ENCODE peak calls at places on chromosomes 5 and 9, in nine cellular contexts. W is tibial artery, J is testis, O is tibial nerve, V is psoas muscle, A is A549, Q is H1, C is left ventricle myocardium inferior, E is HCT116. L is an unnamed sample. For H3K4me1, the result is how much of the 10 kb centered on the place peaks cover.

GRCh38 chr5:91111473-91112238 is 271.5 kb downstream of the ARRDC3 start:
- DNase-seq in W (no peak), E (no peak), C (no peak), O (no peak), A (no peak), Q (no peak), V (no peak), J (no peak), L (no peak)

GRCh38 chr5:68999181-68999580 is 94.6 kb upstream of the SLC30A5 start:
- DNase-seq in A (no peak), W (no peak), J (no peak), Q (no peak), E (no peak), V (no peak), O (no peak), C (no peak), L (no peak)

GRCh38 chr5:76180817-76181805 is 97.9 kb downstream of the SV2C start:
- DNase-seq in A (peak), E (no peak), O (no peak), V (no peak), J (no peak), C (no peak), Q (no peak), W (no peak), L (no peak)

GRCh38 chr5:21391506-21391905 is 1403.5 kb upstream of the CDH18 start:
- DNase-seq in Q (no peak), W (no peak), O (no peak), E (no peak), J (no peak), V (no peak), A (no peak), C (no peak), L (no peak)

GRCh38 chr5:179268966-179269693 is 76.1 kb downstream of the ADAMTS2 start:
- DNase-seq in J (peak), Q (no peak), V (no peak), E (no peak), A (no peak), O (no peak), W (peak), C (no peak), L (peak)

GRCh38 chr5:174760721-174761120 is 36.3 kb downstream of the MSX2 start:
- DNase-seq in A (no peak), J (no peak), W (no peak), V (no peak), E (no peak), Q (no peak), C (no peak), O (no peak), L (no peak)

GRCh38 chr5:151950681-151951080 is 26.0 kb upstream of the GLRA1 start:
- DNase-seq in O (no peak), A (no peak), E (no peak), Q (no peak), W (no peak), C (no peak), J (no peak), V (no peak), L (no peak)

GRCh38 chr9:119839888-119840287 is 470.7 kb upstream of the BRINP1 start:
- DNase-seq in Q (no peak), E (no peak), C (no peak), W (no peak), A (no peak), V (no peak), J (peak), O (no peak), L (no peak)

GRCh38 chr5:88140396-88140862 is 128.2 kb downstream of the TMEM161B start:
- DNase-seq in W (no peak), A (no peak), J (peak), Q (peak), E (no peak), O (no peak), C (no peak), V (no peak), L (peak)

GRCh38 chr5:115068239-115069086 is 101.2 kb downstream of the TRIM36 start:
- DNase-seq in Q (no peak), A (peak), W (no peak), V (no peak), J (peak), C (no peak), E (peak), O (no peak), L (no peak)

GRCh38 chr9:132221941-132222340 is 60.1 kb downstream of the NTNG2 start:
- DNase-seq in V (no peak), O (no peak), W (no peak), C (no peak), A (no peak), Q (no peak), E (no peak), J (no peak), L (no peak)

GRCh38 chr9:38392235-38393127 is at the start of gene ALDH1B1:
- DNase-seq in V (peak), C (peak), E (peak), O (peak), A (peak), Q (peak), W (peak), J (peak), L (peak)
- H3K4me1 ChIP-seq in V (under half), C (under half), E (under half), O (under half), A (under half), Q (under half), W (half or more), J (under half), L (under half)

DNA sequence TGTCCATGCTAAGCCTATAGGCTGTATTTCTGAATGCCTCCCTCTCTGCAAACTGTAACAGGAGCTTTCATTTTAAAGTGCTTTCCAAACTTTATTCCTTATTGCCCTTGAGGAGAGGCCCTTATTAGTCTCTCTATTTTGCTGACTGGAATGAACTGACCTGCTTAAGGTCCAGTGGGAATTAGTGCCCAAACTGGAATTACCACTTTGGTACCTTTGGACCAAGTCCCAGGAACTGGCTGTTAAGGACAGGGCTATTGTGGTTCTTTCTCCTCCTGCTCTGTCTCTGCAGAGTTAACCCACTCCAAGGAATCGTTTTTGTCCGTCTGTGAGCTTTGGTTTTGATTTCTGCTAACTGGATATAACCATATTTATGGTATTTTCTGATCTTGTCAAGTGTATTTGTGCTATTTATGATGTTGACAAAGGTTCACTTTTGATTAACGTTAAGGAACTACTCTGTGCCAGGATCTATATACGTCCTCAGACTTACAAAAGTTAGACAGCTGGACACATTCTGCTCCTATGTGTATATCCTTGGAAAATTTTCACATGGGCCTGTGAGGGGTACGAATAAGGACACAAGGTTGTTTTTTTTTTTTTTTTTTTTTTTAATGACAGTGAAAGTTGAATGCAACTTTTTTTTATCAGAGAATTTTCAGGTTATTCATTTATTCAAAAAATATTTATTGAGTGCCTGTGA is 189.1 kb upstream of the ANKRD55 start:
- DNase-seq in C (no peak), E (peak), J (no peak), A (no peak), W (no peak), Q (no peak), V (no peak), O (no peak), L (no peak)
- H3K4me3 ChIP-seq in C (no peak), E (no peak), J (no peak), A (no peak), W (no peak), Q (no peak), V (no peak), O (no peak), L (no peak)

GRCh38 chr9:16487915-16488314 is 382.6 kb downstream of the BNC2 start:
- DNase-seq in O (no peak), W (no peak), A (no peak), Q (no peak), J (no peak), E (no peak), C (no peak), V (no peak), L (no peak)
- TF ChIP-seq CTCF in O (no peak), W (no peak), A (no peak), Q (no peak), J (no peak), E (no peak), C (no peak), V (no peak), L (no peak)

DNA sequence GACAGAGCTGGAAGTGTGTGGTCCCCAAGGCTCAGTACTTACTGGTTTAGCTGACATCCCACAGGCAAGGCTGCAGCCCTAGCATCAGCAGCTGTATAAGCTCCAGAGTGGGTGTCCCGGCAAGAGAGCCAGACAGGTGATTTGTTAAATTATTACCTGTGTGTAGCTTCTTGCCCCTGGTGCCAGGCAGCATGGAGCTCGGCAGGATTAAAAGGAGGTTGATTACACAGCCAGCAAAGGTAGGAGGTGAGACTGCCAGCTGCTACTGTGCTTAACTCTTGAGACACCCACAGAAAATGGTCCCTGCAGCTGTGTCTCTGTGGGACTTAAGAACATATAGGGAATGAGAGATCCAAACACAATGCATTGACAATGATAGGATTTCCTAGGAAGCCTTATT is 54.2 kb downstream of the ARHGAP26 start:
- DNase-seq in W (no peak), Q (no peak), E (no peak), O (no peak), C (no peak), V (no peak), J (no peak), A (no peak), L (no peak)
- H3K4me1 ChIP-seq in W (under half), Q (under half), E (half or more), O (half or more), C (half or more), V (under half), J (under half), A (half or more), L (under half)

L was measured in uterus.